ENCODE peak calls at places on chromosomes 11 and 22, in six cellular contexts. One of them, this sample, is unnamed. For H3K9me3, the result is how much of the 10 kb centered on the place peaks cover.

GRCh38 chr11:55942785-55943392 is 6.7 kb upstream of the OR5I1 start:
- DNase-seq in OCI-LY7: peak
- DNase-seq in cardiac muscle cell: peak
- DNase-seq in ascending aorta: no peak
- DNase-seq in PC-3: peak
- DNase-seq in naive thymus-derived CD4-positive, alpha-beta T cell: no peak
- DNase-seq in this sample: no peak

GRCh38 chr11:109730669-109731068 is 308.7 kb downstream of the C11orf87 start:
- DNase-seq in OCI-LY7: no peak
- DNase-seq in cardiac muscle cell: no peak
- DNase-seq in ascending aorta: no peak
- DNase-seq in PC-3: no peak
- DNase-seq in naive thymus-derived CD4-positive, alpha-beta T cell: no peak
- DNase-seq in this sample: no peak

GRCh38 chr11:126465573-126466287 is 110.2 kb downstream of the ST3GAL4 start:
- DNase-seq in OCI-LY7: peak
- DNase-seq in cardiac muscle cell: no peak
- DNase-seq in ascending aorta: no peak
- DNase-seq in PC-3: no peak
- DNase-seq in naive thymus-derived CD4-positive, alpha-beta T cell: peak
- DNase-seq in this sample: no peak

GRCh38 chr11:62217191-62217748 is 8.8 kb downstream of the SCGB2A1 start:
- DNase-seq in OCI-LY7: peak
- DNase-seq in cardiac muscle cell: peak
- DNase-seq in ascending aorta: no peak
- DNase-seq in PC-3: peak
- DNase-seq in naive thymus-derived CD4-positive, alpha-beta T cell: no peak
- DNase-seq in this sample: no peak

GRCh38 chr11:68651208-68651984 is 32.9 kb upstream of the GAL start:
- DNase-seq in OCI-LY7: no peak
- DNase-seq in cardiac muscle cell: no peak
- DNase-seq in ascending aorta: no peak
- DNase-seq in PC-3: no peak
- DNase-seq in naive thymus-derived CD4-positive, alpha-beta T cell: no peak
- DNase-seq in this sample: no peak

GRCh38 chr11:101127348-101127698 is 2.3 kb downstream of the PGR start:
- DNase-seq in OCI-LY7: no peak
- DNase-seq in cardiac muscle cell: peak
- DNase-seq in ascending aorta: no peak
- DNase-seq in PC-3: no peak
- DNase-seq in naive thymus-derived CD4-positive, alpha-beta T cell: no peak
- DNase-seq in this sample: no peak

GRCh38 chr22:29475550-29475949 is 4.5 kb upstream of the NEFH start:
- DNase-seq in OCI-LY7: peak
- DNase-seq in cardiac muscle cell: no peak
- DNase-seq in ascending aorta: no peak
- DNase-seq in PC-3: no peak
- DNase-seq in naive thymus-derived CD4-positive, alpha-beta T cell: no peak
- DNase-seq in this sample: no peak

GRCh38 chr22:42016111-42016510 is 17.5 kb downstream of the WBP2NL start:
- DNase-seq in OCI-LY7: no peak
- DNase-seq in cardiac muscle cell: no peak
- DNase-seq in ascending aorta: no peak
- DNase-seq in PC-3: no peak
- DNase-seq in naive thymus-derived CD4-positive, alpha-beta T cell: no peak
- DNase-seq in this sample: no peak

GRCh38 chr11:72230764-72231365 is 6.3 kb downstream of the INPPL1 start:
- DNase-seq in OCI-LY7: no peak
- DNase-seq in cardiac muscle cell: no peak
- DNase-seq in ascending aorta: no peak
- DNase-seq in PC-3: no peak
- DNase-seq in naive thymus-derived CD4-positive, alpha-beta T cell: no peak
- DNase-seq in this sample: no peak

GRCh38 chr11:77779935-77780334 is 40.6 kb downstream of the RSF1 start:
- DNase-seq in OCI-LY7: no peak
- DNase-seq in cardiac muscle cell: peak
- DNase-seq in ascending aorta: no peak
- DNase-seq in PC-3: peak
- DNase-seq in naive thymus-derived CD4-positive, alpha-beta T cell: no peak
- DNase-seq in this sample: no peak

GRCh38 chr11:773425-773824 is 3.9 kb downstream of the GATD1 start:
- DNase-seq in OCI-LY7: no peak
- DNase-seq in cardiac muscle cell: no peak
- DNase-seq in ascending aorta: no peak
- DNase-seq in PC-3: no peak
- DNase-seq in naive thymus-derived CD4-positive, alpha-beta T cell: no peak
- DNase-seq in this sample: no peak

GRCh38 chr11:76279038-76279437 is 72.7 kb upstream of the WNT11 start:
- DNase-seq in OCI-LY7: no peak
- DNase-seq in cardiac muscle cell: no peak
- DNase-seq in ascending aorta: no peak
- DNase-seq in PC-3: no peak
- DNase-seq in naive thymus-derived CD4-positive, alpha-beta T cell: no peak
- DNase-seq in this sample: no peak

GRCh38 chr11:118907749-118908106 is 18.0 kb downstream of the BCL9L start:
- DNase-seq in OCI-LY7: no peak
- DNase-seq in cardiac muscle cell: no peak
- DNase-seq in ascending aorta: no peak
- DNase-seq in PC-3: no peak
- DNase-seq in naive thymus-derived CD4-positive, alpha-beta T cell: no peak
- DNase-seq in this sample: no peak

GRCh38 chr22:24996420-24996952 is 44.0 kb downstream of the KIAA1671 start:
- DNase-seq in OCI-LY7: no peak
- DNase-seq in cardiac muscle cell: peak
- DNase-seq in ascending aorta: no peak
- DNase-seq in PC-3: peak
- DNase-seq in naive thymus-derived CD4-positive, alpha-beta T cell: no peak
- DNase-seq in this sample: no peak

GRCh38 chr11:83070878-83071640 is 638 bp downstream of the RAB30 start:
- DNase-seq in OCI-LY7: no peak
- DNase-seq in cardiac muscle cell: peak
- DNase-seq in ascending aorta: no peak
- DNase-seq in PC-3: no peak
- DNase-seq in naive thymus-derived CD4-positive, alpha-beta T cell: peak
- DNase-seq in this sample: peak

GRCh38 chr11:26950260-26950719 is 43.6 kb upstream of the FIBIN start:
- DNase-seq in OCI-LY7: no peak
- DNase-seq in cardiac muscle cell: no peak
- DNase-seq in ascending aorta: no peak
- DNase-seq in PC-3: no peak
- DNase-seq in naive thymus-derived CD4-positive, alpha-beta T cell: no peak
- DNase-seq in this sample: no peak

GRCh38 chr11:1888811-1889526 is 2.7 kb downstream of the PRR33 start:
- DNase-seq in OCI-LY7: no peak
- DNase-seq in cardiac muscle cell: no peak
- DNase-seq in ascending aorta: no peak
- DNase-seq in PC-3: no peak
- DNase-seq in naive thymus-derived CD4-positive, alpha-beta T cell: peak
- DNase-seq in this sample: peak

GRCh38 chr11:87355614-87356013 is 317.9 kb downstream of the TMEM135 start:
- DNase-seq in OCI-LY7: no peak
- DNase-seq in cardiac muscle cell: no peak
- DNase-seq in ascending aorta: no peak
- DNase-seq in PC-3: no peak
- DNase-seq in naive thymus-derived CD4-positive, alpha-beta T cell: no peak
- DNase-seq in this sample: no peak

GRCh38 chr11:111675891-111676290 is 73.6 kb downstream of the SIK2 start:
- DNase-seq in OCI-LY7: no peak
- DNase-seq in cardiac muscle cell: no peak
- DNase-seq in ascending aorta: no peak
- DNase-seq in PC-3: no peak
- DNase-seq in naive thymus-derived CD4-positive, alpha-beta T cell: no peak
- DNase-seq in this sample: no peak

GRCh38 chr11:126459691-126460404 is 104.4 kb downstream of the ST3GAL4 start:
- DNase-seq in OCI-LY7: no peak
- DNase-seq in cardiac muscle cell: no peak
- DNase-seq in ascending aorta: no peak
- DNase-seq in PC-3: no peak
- DNase-seq in naive thymus-derived CD4-positive, alpha-beta T cell: no peak
- DNase-seq in this sample: no peak

GRCh38 chr11:76339217-76339616 is 41.7 kb downstream of the THAP12 start:
- DNase-seq in OCI-LY7: peak
- DNase-seq in cardiac muscle cell: no peak
- DNase-seq in ascending aorta: no peak
- DNase-seq in PC-3: no peak
- DNase-seq in naive thymus-derived CD4-positive, alpha-beta T cell: no peak
- DNase-seq in this sample: no peak

GRCh38 chr11:62459080-62459479 is 40.2 kb downstream of the SCGB1A1 start:
- DNase-seq in OCI-LY7: no peak
- DNase-seq in cardiac muscle cell: no peak
- DNase-seq in ascending aorta: no peak
- DNase-seq in PC-3: no peak
- DNase-seq in naive thymus-derived CD4-positive, alpha-beta T cell: no peak
- DNase-seq in this sample: no peak

GRCh38 chr22:27405672-27406388 is 395.7 kb downstream of the MN1 start:
- DNase-seq in OCI-LY7: peak
- DNase-seq in cardiac muscle cell: peak
- DNase-seq in ascending aorta: no peak
- DNase-seq in PC-3: peak
- DNase-seq in naive thymus-derived CD4-positive, alpha-beta T cell: no peak
- DNase-seq in this sample: no peak

GRCh38 chr11:129117595-129118350 is 74.4 kb downstream of the ARHGAP32 start:
- DNase-seq in OCI-LY7: peak
- DNase-seq in cardiac muscle cell: peak
- DNase-seq in ascending aorta: no peak
- DNase-seq in PC-3: peak
- DNase-seq in naive thymus-derived CD4-positive, alpha-beta T cell: peak
- DNase-seq in this sample: peak

GRCh38 chr22:17672417-17672991 is 33.9 kb downstream of the BCL2L13 start:
- DNase-seq in OCI-LY7: no peak
- DNase-seq in cardiac muscle cell: no peak
- DNase-seq in ascending aorta: no peak
- DNase-seq in PC-3: peak
- DNase-seq in naive thymus-derived CD4-positive, alpha-beta T cell: no peak
- DNase-seq in this sample: no peak

GRCh38 chr22:38305481-38306448 is 11.5 kb downstream of the CSNK1E start:
- DNase-seq in OCI-LY7: peak
- DNase-seq in cardiac muscle cell: no peak
- DNase-seq in ascending aorta: no peak
- DNase-seq in PC-3: no peak
- DNase-seq in naive thymus-derived CD4-positive, alpha-beta T cell: no peak
- DNase-seq in this sample: no peak

GRCh38 chr11:127866109-127866508 is 721.2 kb downstream of the ETS1 start:
- DNase-seq in OCI-LY7: no peak
- DNase-seq in cardiac muscle cell: no peak
- DNase-seq in ascending aorta: no peak
- DNase-seq in PC-3: no peak
- DNase-seq in naive thymus-derived CD4-positive, alpha-beta T cell: no peak
- DNase-seq in this sample: no peak

GRCh38 chr22:40473703-40474102 is 103.3 kb downstream of the SGSM3 start:
- DNase-seq in OCI-LY7: no peak
- DNase-seq in cardiac muscle cell: no peak
- DNase-seq in ascending aorta: no peak
- DNase-seq in PC-3: no peak
- DNase-seq in naive thymus-derived CD4-positive, alpha-beta T cell: no peak
- DNase-seq in this sample: no peak

GRCh38 chr11:78190374-78190773 is 1.7 kb downstream of the USP35 start:
- DNase-seq in OCI-LY7: no peak
- DNase-seq in cardiac muscle cell: no peak
- DNase-seq in ascending aorta: no peak
- DNase-seq in PC-3: no peak
- DNase-seq in naive thymus-derived CD4-positive, alpha-beta T cell: no peak
- DNase-seq in this sample: no peak

GRCh38 chr11:128437137-128437536 is 150.2 kb downstream of the ETS1 start:
- DNase-seq in OCI-LY7: no peak
- DNase-seq in cardiac muscle cell: no peak
- DNase-seq in ascending aorta: no peak
- DNase-seq in PC-3: no peak
- DNase-seq in naive thymus-derived CD4-positive, alpha-beta T cell: no peak
- DNase-seq in this sample: no peak

GRCh38 chr11:45450189-45450588 is 164.0 kb upstream of the SYT13 start:
- DNase-seq in OCI-LY7: no peak
- DNase-seq in cardiac muscle cell: no peak
- DNase-seq in ascending aorta: no peak
- DNase-seq in PC-3: no peak
- DNase-seq in naive thymus-derived CD4-positive, alpha-beta T cell: no peak
- DNase-seq in this sample: no peak

GRCh38 chr11:72591785-72592490 is 82.3 kb downstream of the PDE2A start:
- DNase-seq in OCI-LY7: peak
- DNase-seq in cardiac muscle cell: no peak
- DNase-seq in ascending aorta: no peak
- DNase-seq in PC-3: no peak
- DNase-seq in naive thymus-derived CD4-positive, alpha-beta T cell: peak
- DNase-seq in this sample: no peak

DNA sequence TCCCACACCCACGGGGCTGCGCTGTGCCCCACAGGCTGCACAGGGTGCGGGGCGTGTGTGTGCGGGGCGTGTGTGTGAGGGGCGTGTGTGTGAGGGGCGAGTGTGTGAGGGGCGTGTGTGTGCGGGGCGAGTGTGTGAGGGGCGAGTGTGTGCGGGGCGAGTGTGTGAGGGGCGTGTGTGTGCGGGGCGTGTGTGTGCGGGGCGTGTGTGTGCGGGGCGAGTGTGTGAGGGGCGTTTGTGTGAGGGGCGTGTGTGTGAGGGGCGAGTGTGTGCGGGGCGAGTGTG is 86.7 kb downstream of the WNT7B start:
- DNase-seq in OCI-LY7: no peak
- DNase-seq in cardiac muscle cell: no peak
- DNase-seq in ascending aorta: no peak
- DNase-seq in PC-3: no peak
- DNase-seq in naive thymus-derived CD4-positive, alpha-beta T cell: no peak
- DNase-seq in this sample: no peak
- H3K9me3 ChIP-seq in OCI-LY7: under half
- H3K9me3 ChIP-seq in cardiac muscle cell: under half
- H3K9me3 ChIP-seq in ascending aorta: under half
- H3K9me3 ChIP-seq in PC-3: under half
- H3K9me3 ChIP-seq in naive thymus-derived CD4-positive, alpha-beta T cell: under half
- H3K9me3 ChIP-seq in this sample: under half

GRCh38 chr22:47395481-47395880 is 633.0 kb downstream of the TBC1D22A start:
- DNase-seq in OCI-LY7: no peak
- DNase-seq in cardiac muscle cell: no peak
- DNase-seq in ascending aorta: no peak
- DNase-seq in PC-3: peak
- DNase-seq in naive thymus-derived CD4-positive, alpha-beta T cell: no peak
- DNase-seq in this sample: no peak
- H3K9me3 ChIP-seq in OCI-LY7: under half
- H3K9me3 ChIP-seq in cardiac muscle cell: under half
- H3K9me3 ChIP-seq in ascending aorta: under half
- H3K9me3 ChIP-seq in PC-3: under half
- H3K9me3 ChIP-seq in naive thymus-derived CD4-positive, alpha-beta T cell: under half
- H3K9me3 ChIP-seq in this sample: under half

GRCh38 chr11:70530629-70531185 is 132.4 kb downstream of the CTTN start:
- DNase-seq in OCI-LY7: no peak
- DNase-seq in cardiac muscle cell: no peak
- DNase-seq in ascending aorta: no peak
- DNase-seq in PC-3: no peak
- DNase-seq in naive thymus-derived CD4-positive, alpha-beta T cell: no peak
- DNase-seq in this sample: no peak
- H3K9me3 ChIP-seq in OCI-LY7: under half
- H3K9me3 ChIP-seq in cardiac muscle cell: under half
- H3K9me3 ChIP-seq in ascending aorta: under half
- H3K9me3 ChIP-seq in PC-3: under half
- H3K9me3 ChIP-seq in naive thymus-derived CD4-positive, alpha-beta T cell: under half
- H3K9me3 ChIP-seq in this sample: under half

DNA sequence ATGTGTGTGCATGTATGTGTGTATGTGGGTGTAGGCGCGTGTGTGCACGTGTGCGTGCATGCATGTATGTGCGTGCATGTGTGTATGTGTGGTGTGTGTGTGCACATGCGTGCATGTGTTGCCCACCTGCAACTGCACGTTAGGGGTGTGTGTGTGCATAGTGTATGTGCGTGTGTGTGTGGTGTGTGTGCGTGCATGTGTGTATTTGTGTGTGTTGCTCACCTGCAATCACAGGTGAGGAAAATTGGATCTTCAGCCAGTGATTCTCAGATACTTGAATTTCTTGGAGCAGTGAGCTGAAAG is 54.3 kb downstream of the ST14 start:
- DNase-seq in OCI-LY7: no peak
- DNase-seq in cardiac muscle cell: no peak
- DNase-seq in ascending aorta: no peak
- DNase-seq in PC-3: no peak
- DNase-seq in naive thymus-derived CD4-positive, alpha-beta T cell: no peak
- DNase-seq in this sample: no peak
- H3K9me3 ChIP-seq in OCI-LY7: under half
- H3K9me3 ChIP-seq in cardiac muscle cell: under half
- H3K9me3 ChIP-seq in ascending aorta: under half
- H3K9me3 ChIP-seq in PC-3: under half
- H3K9me3 ChIP-seq in naive thymus-derived CD4-positive, alpha-beta T cell: under half
- H3K9me3 ChIP-seq in this sample: under half